ENCODE peak calls at places on chromosomes 11 and 22, in five cellular contexts. N is A549, I is GM12878, M is HepG2, T is K562. K is an unnamed sample.
A peak's percentile ranks its signal among the peaks of the same experiment; 100 is the strongest.

GRCh38 chr22:40289991-40290459 is 56.3 kb upstream of the ADSL start:
- DNase-seq in M (no peak), I (peak; percentile 26), T (no peak), N (no peak), K (no peak)

GRCh38 chr11:9264381-9265210 is 554 bp downstream of the DENND5A start:
- DNase-seq in N (peak; percentile 47), I (no peak), T (no peak), M (no peak), K (peak; percentile 87)

GRCh38 chr22:49642741-49643140 is 184.9 kb downstream of the BRD1 start:
- DNase-seq in M (no peak), I (no peak), T (no peak), N (no peak), K (no peak)

GRCh38 chr11:862704-863388 is 20.2 kb downstream of the TSPAN4 start:
- DNase-seq in N (no peak), I (no peak), M (no peak), T (no peak), K (no peak)

GRCh38 chr11:79244175-79244804 is 196.5 kb downstream of the TENM4 start:
- DNase-seq in N (peak; percentile 71), M (no peak), I (no peak), T (no peak), K (no peak)

GRCh38 chr22:27596133-27596905 is 205.2 kb downstream of the MN1 start:
- DNase-seq in M (no peak), I (no peak), T (no peak), N (no peak), K (no peak)

GRCh38 chr11:30990625-30991348 is 378.8 kb downstream of the DCDC1 start:
- DNase-seq in N (peak; percentile 37), M (no peak), T (no peak), I (no peak), K (no peak)

GRCh38 chr11:59463176-59463575 is 6.4 kb downstream of the OR4D6 start:
- DNase-seq in I (no peak), T (no peak), M (no peak), N (no peak), K (peak; percentile 85)

GRCh38 chr11:74717211-74717997 is 13.8 kb downstream of the CHRDL2 start:
- DNase-seq in T (no peak), N (no peak), M (no peak), I (no peak), K (no peak)

GRCh38 chr22:27032121-27032761 is 374.9 kb downstream of the MIAT start:
- DNase-seq in I (no peak), T (no peak), N (no peak), M (no peak), K (no peak)

GRCh38 chr11:818396-819128 is at the start of gene PNPLA2:
- DNase-seq in I (no peak), N (peak; percentile 60), M (peak; percentile 74), T (no peak), K (no peak)

GRCh38 chr11:116194156-116194904 is 578.5 kb downstream of the BUD13 start:
- DNase-seq in M (no peak), I (no peak), N (no peak), T (no peak), K (no peak)

GRCh38 chr11:27613670-27613950 is 86.6 kb downstream of the BDNF start:
- DNase-seq in I (no peak), N (no peak), T (no peak), M (no peak), K (no peak)

GRCh38 chr11:134086376-134086775 is 17.5 kb downstream of the JAM3 start:
- DNase-seq in T (no peak), N (no peak), I (no peak), M (no peak), K (no peak)

GRCh38 chr22:33831651-33832050 is 88.6 kb downstream of the LARGE1 start:
- DNase-seq in I (no peak), N (no peak), T (no peak), M (no peak), K (no peak)

GRCh38 chr11:124460459-124460858 is 15.0 kb upstream of the OR8B8 start:
- DNase-seq in M (no peak), N (no peak), I (no peak), T (no peak), K (no peak)

GRCh38 chr22:39524089-39524752 is 3.9 kb downstream of the ATF4 start:
- DNase-seq in T (no peak), N (no peak), M (no peak), I (no peak), K (no peak)

GRCh38 chr22:36289406-36289870 is 36.5 kb downstream of the APOL1 start:
- DNase-seq in T (no peak), I (no peak), N (no peak), M (no peak), K (no peak)

GRCh38 chr22:36294293-36294620 is 41.3 kb downstream of the APOL1 start:
- DNase-seq in N (no peak), I (no peak), T (no peak), M (no peak), K (no peak)

GRCh38 chr22:36292823-36293530 is 40.0 kb downstream of the APOL1 start:
- DNase-seq in I (no peak), N (no peak), T (no peak), M (no peak), K (no peak)

GRCh38 chr22:36293606-36294292 is 40.8 kb downstream of the APOL1 start:
- DNase-seq in M (no peak), T (no peak), N (no peak), I (no peak), K (no peak)

DNA sequence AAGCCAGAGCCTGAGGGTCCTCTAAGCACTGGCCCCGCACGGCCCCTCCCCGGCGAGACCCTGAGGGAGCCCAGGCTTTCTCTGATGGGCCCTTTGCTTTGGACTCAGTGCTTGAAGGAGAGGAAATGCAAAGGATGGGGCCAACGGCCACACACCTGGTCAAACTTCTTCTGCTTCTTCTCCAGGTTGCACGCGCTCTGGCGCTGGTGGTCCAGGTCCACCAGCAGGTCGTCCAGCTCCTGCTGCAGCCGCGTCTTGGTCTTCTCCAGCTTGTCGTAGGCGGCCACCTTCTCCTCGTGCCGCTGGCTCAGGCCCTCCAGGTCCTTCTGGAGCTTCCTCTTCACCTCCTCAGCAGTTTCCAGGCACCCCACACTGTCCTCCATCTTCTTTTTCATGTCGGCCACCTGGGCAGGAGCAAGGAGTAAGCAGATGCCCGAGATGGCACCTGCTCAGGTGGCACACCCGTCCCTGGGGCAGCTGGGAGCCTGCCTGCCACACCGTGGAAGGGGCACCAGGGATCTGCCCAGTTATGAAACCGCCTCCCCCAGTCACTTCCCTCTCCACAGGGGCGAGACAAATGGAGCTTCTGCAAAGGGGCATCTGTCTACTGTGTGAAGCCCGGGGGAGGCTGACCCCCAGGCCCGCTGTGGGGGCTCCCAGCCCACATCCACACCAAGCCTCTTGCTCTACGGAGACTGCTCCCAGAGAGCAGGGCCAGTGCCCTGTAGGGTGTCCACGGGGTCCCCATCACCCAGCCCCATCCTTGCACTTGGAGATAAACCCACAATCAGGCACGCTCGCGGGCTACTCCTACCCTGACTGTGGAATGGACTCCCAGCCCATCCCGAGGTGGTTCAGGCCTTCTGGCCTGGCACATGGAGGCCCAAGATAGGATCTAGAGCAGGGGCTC is 39.2 kb downstream of the APOL1 start:
- DNase-seq in N (no peak), T (no peak), I (no peak), M (no peak), K (no peak)
- H3K9me3 ChIP-seq in N (no peaks in the 10 kb centered on the region), T (no peaks in the 10 kb centered on the region), I (no peaks in the 10 kb centered on the region), M (no peaks in the 10 kb centered on the region), K (no peaks in the 10 kb centered on the region)

GRCh38 chr11:57387284-57388030 is 3.0 kb downstream of the PRG2 start:
- DNase-seq in M (no peak), I (no peak), N (peak; percentile 25), T (peak; percentile 34), K (peak; percentile 55)
- TF ChIP-seq CTCF in M (peak; percentile 61), I (peak; percentile 21), N (no peak), T (no peak), K (no peak)

DNA sequence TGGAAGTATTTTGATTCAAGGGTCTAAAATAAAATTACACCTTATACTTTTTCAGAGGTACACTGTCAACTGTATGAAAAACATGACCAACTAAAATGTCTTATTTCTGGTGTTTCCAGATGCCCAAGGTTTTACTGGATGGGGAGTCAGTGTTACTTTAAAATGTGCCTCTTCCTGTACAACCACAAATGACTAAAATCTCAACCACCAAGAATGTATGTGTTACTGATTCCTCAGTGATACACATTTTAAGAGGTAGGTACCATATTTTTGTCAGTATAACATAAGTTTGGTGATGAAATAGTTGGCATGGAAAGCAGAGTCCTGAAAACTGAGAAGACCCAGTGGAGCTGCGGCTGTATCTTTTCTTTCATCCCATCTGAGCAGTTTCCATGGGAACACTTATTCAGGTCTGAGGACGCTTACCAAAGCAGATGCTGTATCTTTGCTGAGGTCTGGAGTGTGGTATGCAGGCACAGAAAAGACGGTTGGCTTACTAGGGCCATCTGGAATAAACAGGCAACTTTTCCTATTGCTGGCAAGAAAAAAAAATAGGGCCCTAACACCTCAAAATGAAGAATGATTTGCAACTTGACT is 21.2 kb upstream of the TP53AIP1 start:
- DNase-seq in I (no peak), M (no peak), N (no peak), T (no peak), K (no peak)
- TF ChIP-seq MYC in I (no peak), M (no peak), N (no peak), T (no peak), K (no peak)

GRCh38 chr11:69601346-69601975 is 39.5 kb upstream of the CCND1 start:
- DNase-seq in N (no peak), T (no peak), I (no peak), M (peak; percentile 16), K (no peak)

GRCh38 chr11:69603163-69603836 is 37.7 kb upstream of the CCND1 start:
- DNase-seq in M (no peak), N (no peak), I (no peak), T (no peak), K (no peak)

GRCh38 chr11:69609351-69609750 is 31.6 kb upstream of the CCND1 start:
- DNase-seq in T (no peak), N (no peak), M (no peak), I (no peak), K (no peak)

GRCh38 chr11:69603978-69604524 is 36.9 kb upstream of the CCND1 start:
- DNase-seq in N (no peak), I (no peak), M (no peak), T (no peak), K (no peak)

GRCh38 chr11:69605737-69606526 is 35.0 kb upstream of the CCND1 start:
- DNase-seq in I (no peak), T (no peak), N (no peak), M (peak; percentile 21), K (no peak)
- H3K9me3 ChIP-seq in I (no peaks in the 10 kb centered on the region), T (no peaks in the 10 kb centered on the region), N (no peaks in the 10 kb centered on the region), M (peaks cover 9% of the 10 kb centered on the region), K (no peaks in the 10 kb centered on the region)

K was measured in endothelial cell of umbilical vein.